ENCODE peak calls at places on chromosome 1, in four cellular contexts. M is IMR-90, J is lower leg skin, F is adrenal gland. O is an unnamed sample.

GRCh38 chr1:222728746-222729145 is 8.3 kb upstream of the FAM177B start:
- DNase-seq in M (no peak), J (no peak), F (no peak), O (no peak)

GRCh38 chr1:229694053-229694693 is 68.1 kb downstream of the URB2 start:
- DNase-seq in M (peak), J (peak), F (peak), O (peak)

GRCh38 chr1:22689505-22689904 is 21.1 kb upstream of the EPHB2 start:
- DNase-seq in M (peak), J (no peak), F (no peak), O (peak)

GRCh38 chr1:151457911-151458882 is 1.1 kb downstream of the POGZ start:
- DNase-seq in M (peak), J (peak), F (peak), O (peak)

GRCh38 chr1:48627467-48627866 is 149.2 kb downstream of the BEND5 start:
- DNase-seq in M (no peak), J (no peak), F (no peak), O (no peak)

GRCh38 chr1:91744973-91745648 is 140.8 kb downstream of the TGFBR3 start:
- DNase-seq in M (no peak), J (no peak), F (peak), O (peak)

GRCh38 chr1:175383239-175383638 is 190.7 kb upstream of the KIAA0040 start:
- DNase-seq in M (no peak), J (no peak), F (no peak), O (no peak)

GRCh38 chr1:40679165-40679953 is 12.1 kb upstream of the NFYC start:
- DNase-seq in M (no peak), J (no peak), F (no peak), O (no peak)

GRCh38 chr1:24018611-24019580 is 38.8 kb upstream of the SRSF10 start:
- DNase-seq in M (peak), J (peak), F (peak), O (peak)

GRCh38 chr1:26434161-26434752 is 2.1 kb downstream of the DHDDS start:
- DNase-seq in M (no peak), J (no peak), F (no peak), O (no peak)

GRCh38 chr1:61141288-61142044 is 59.1 kb downstream of the NFIA start:
- DNase-seq in M (peak), J (no peak), F (no peak), O (peak)

GRCh38 chr1:10935241-10935640 is 77.2 kb upstream of the TARDBP start:
- DNase-seq in M (no peak), J (no peak), F (no peak), O (no peak)

GRCh38 chr1:59759156-59759925 is 55.4 kb upstream of the HOOK1 start:
- DNase-seq in M (peak), J (peak), F (peak), O (peak)

GRCh38 chr1:164713446-164714204 is 154.6 kb downstream of the PBX1 start:
- DNase-seq in M (peak), J (no peak), F (no peak), O (peak)

GRCh38 chr1:228894442-228894989 is 159.2 kb downstream of the RHOU start:
- DNase-seq in M (no peak), J (no peak), F (no peak), O (no peak)

GRCh38 chr1:215891266-215891665 is 324.2 kb downstream of the KCTD3 start:
- DNase-seq in M (peak), J (no peak), F (no peak), O (no peak)

GRCh38 chr1:207974146-207974545 is 63.2 kb upstream of the CD34 start:
- DNase-seq in M (no peak), J (no peak), F (no peak), O (no peak)

GRCh38 chr1:203338335-203339036 is 12.4 kb downstream of the FMOD start:
- DNase-seq in M (peak), J (no peak), F (peak), O (peak)

GRCh38 chr1:28439320-28439719 is 66.5 kb upstream of the RCC1 start:
- DNase-seq in M (no peak), J (no peak), F (no peak), O (no peak)

GRCh38 chr1:234529661-234530237 is 50.8 kb upstream of the TARBP1 start:
- DNase-seq in M (no peak), J (no peak), F (no peak), O (no peak)

GRCh38 chr1:227037121-227037520 is 97.0 kb downstream of the COQ8A start:
- DNase-seq in M (no peak), J (no peak), F (no peak), O (no peak)

GRCh38 chr1:113488576-113489177 is 98.4 kb downstream of the MAGI3 start:
- DNase-seq in M (no peak), J (no peak), F (no peak), O (no peak)

GRCh38 chr1:245687636-245688535 is 533.1 kb downstream of the KIF26B start:
- DNase-seq in M (no peak), J (no peak), F (peak), O (no peak)
- TF ChIP-seq CTCF in M (no peak), J (no peak), F (peak), O (no peak)

GRCh38 chr1:109929170-109929569 is 18.5 kb downstream of the CSF1 start:
- DNase-seq in M (no peak), J (no peak), F (no peak), O (no peak)

GRCh38 chr1:109929588-109930251 is 19.1 kb downstream of the CSF1 start:
- DNase-seq in M (no peak), J (no peak), F (no peak), O (no peak)

GRCh38 chr1:109928591-109929111 is 18.0 kb downstream of the CSF1 start:
- DNase-seq in M (peak), J (no peak), F (peak), O (peak)

GRCh38 chr1:109931189-109931672 is 20.6 kb downstream of the CSF1 start:
- DNase-seq in M (peak), J (no peak), F (peak), O (peak)

GRCh38 chr1:109930252-109930993 is 19.8 kb downstream of the CSF1 start:
- DNase-seq in M (no peak), J (no peak), F (no peak), O (no peak)
- TF ChIP-seq CTCF in M (no peak), J (no peak), F (no peak), O (no peak)

DNA sequence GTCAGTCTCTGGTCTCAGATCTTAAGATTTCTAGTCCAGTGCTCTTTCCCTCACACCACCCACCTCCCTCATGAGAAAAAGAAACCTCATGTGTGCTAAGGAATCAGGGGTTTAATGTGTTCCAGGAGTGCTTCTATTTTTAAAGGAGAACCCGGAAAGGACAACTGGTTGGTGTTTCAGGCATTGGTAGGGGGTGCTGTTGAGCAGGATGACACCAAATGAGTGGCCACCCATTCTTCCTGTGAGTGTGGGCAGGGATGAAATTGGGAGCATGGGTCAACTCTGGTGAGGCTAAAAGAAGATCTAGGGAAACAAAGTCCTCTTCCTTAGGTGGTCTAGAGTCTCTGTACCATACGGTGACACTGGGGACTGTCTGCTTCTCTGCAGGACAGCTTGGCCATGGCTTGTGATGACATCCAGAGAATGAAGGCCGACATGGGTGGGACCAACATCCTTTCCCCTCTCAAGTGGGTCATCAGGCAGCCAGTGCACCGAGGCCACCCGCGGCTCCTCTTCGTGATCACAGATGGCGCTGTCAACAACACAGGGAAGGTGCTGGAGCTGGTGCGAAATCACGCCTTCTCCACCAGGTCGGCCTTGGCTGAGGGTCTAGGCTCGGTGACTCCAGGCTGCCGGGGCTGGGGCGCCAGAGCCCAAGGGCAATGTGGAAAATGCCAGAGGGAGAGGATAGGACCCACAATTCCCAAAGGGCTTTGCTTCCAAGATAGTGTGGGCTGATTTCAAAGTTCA is 39.3 kb downstream of the VWA5B1 start:
- DNase-seq in M (no peak), J (no peak), F (no peak), O (no peak)
- TF ChIP-seq CTCF in M (no peak), J (no peak), F (peak), O (peak)

GRCh38 chr1:42925132-42925769 is 33.4 kb downstream of the SLC2A1 start:
- DNase-seq in M (no peak), J (peak), F (no peak), O (no peak)
- TF ChIP-seq CTCF in M (no peak), J (no peak), F (no peak), O (no peak)

GRCh38 chr1:21268281-21269239 is 21.7 kb downstream of the ECE1 start:
- DNase-seq in M (no peak), J (no peak), F (peak), O (no peak)
- TF ChIP-seq CTCF in M (no peak), J (no peak), F (no peak), O (no peak)

DNA sequence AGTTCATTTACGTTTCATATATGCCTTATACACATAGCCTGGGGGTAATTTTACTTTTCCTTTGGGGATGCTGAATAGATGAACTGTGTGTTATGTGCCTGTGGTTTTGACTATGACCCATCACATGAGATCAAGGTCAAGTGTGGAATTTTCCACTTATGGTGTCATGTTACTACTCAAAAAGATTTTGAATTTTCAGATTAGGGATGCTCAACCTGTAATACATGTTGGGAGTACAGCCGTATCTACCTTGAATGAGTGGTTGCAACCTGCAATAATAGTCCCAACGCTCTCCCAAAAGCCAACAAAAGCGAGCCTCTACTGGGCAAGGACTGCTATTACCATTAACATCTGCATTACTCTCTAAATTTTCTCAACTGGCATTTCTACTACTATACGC is 68.5 kb upstream of the SDC3 start:
- DNase-seq in M (peak), J (no peak), F (no peak), O (peak)
- TF ChIP-seq CTCF in M (no peak), J (no peak), F (no peak), O (peak)

GRCh38 chr1:202207292-202207691 is 13.7 kb downstream of the LGR6 start:
- DNase-seq in M (peak), J (no peak), F (no peak), O (peak)
- TF ChIP-seq CTCF in M (peak), J (no peak), F (no peak), O (peak)

GRCh38 chr1:193388165-193388564 is 201.8 kb upstream of the B3GALT2 start:
- DNase-seq in M (no peak), J (no peak), F (no peak), O (no peak)

GRCh38 chr1:193392686-193393085 is 206.3 kb upstream of the B3GALT2 start:
- DNase-seq in M (no peak), J (no peak), F (no peak), O (no peak)
- TF ChIP-seq CTCF in M (no peak), J (no peak), F (no peak), O (no peak)

GRCh38 chr1:199671684-199672083 is 355.8 kb upstream of the NR5A2 start:
- DNase-seq in M (no peak), J (no peak), F (no peak), O (no peak)

GRCh38 chr1:199675937-199676336 is 351.6 kb upstream of the NR5A2 start:
- DNase-seq in M (no peak), J (no peak), F (no peak), O (no peak)
- TF ChIP-seq CTCF in M (no peak), J (no peak), F (no peak), O (no peak)